ENCODE peak calls at places on chromosomes 13 and 19, in six cellular contexts. Y is spleen, T is breast epithelium, C is HepG2, O is esophagus squamous epithelium, N is GM12892. M is an unnamed sample.

GRCh38 chr19:45473366-45474190 is 5.8 kb downstream of the FOSB start:
- DNase-seq in C (no peak), T (no peak), N (no peak), Y (no peak), O (no peak), M (no peak)

GRCh38 chr19:1882089-1882785 is 3.1 kb downstream of the ABHD17A start:
- DNase-seq in O (no peak), T (no peak), C (no peak), N (no peak), Y (no peak), M (no peak)

GRCh38 chr13:106619688-106620555 is 52.0 kb upstream of the ARGLU1 start:
- DNase-seq in O (no peak), C (peak; percentile 40), T (no peak), Y (no peak), N (peak; percentile 4), M (no peak)

GRCh38 chr19:43812259-43812658 is 10.0 kb upstream of the LYPD5 start:
- DNase-seq in N (no peak), C (no peak), O (no peak), T (no peak), Y (no peak), M (no peak)

GRCh38 chr13:57748096-57748495 is 116.6 kb downstream of the PCDH17 start:
- DNase-seq in T (no peak), Y (no peak), N (no peak), C (no peak), O (no peak), M (no peak)

GRCh38 chr13:74708629-74709028 is 574.4 kb upstream of the KLF12 start:
- DNase-seq in T (no peak), Y (no peak), O (no peak), N (no peak), C (no peak), M (no peak)

GRCh38 chr13:36919833-36920611 is at the start of gene SMAD9:
- DNase-seq in N (peak; percentile 29), T (peak; percentile 61), Y (no peak), O (no peak), C (peak; percentile 50), M (no peak)

GRCh38 chr13:20182231-20182846 is 10.4 kb downstream of the GJB2 start:
- DNase-seq in T (no peak), Y (no peak), C (peak; percentile 63), O (no peak), N (peak; percentile 47), M (no peak)

GRCh38 chr13:31431722-31432137 is 232.0 kb downstream of the B3GLCT start:
- DNase-seq in Y (no peak), T (no peak), O (no peak), C (peak; percentile 10), N (peak; percentile 9), M (no peak)

GRCh38 chr13:19664481-19665230 is 31.2 kb downstream of the MPHOSPH8 start:
- DNase-seq in T (no peak), C (no peak), O (no peak), Y (no peak), N (no peak), M (no peak)

GRCh38 chr13:26132756-26133155 is 80.9 kb upstream of the SHISA2 start:
- DNase-seq in Y (no peak), C (no peak), N (no peak), O (no peak), T (no peak), M (no peak)

GRCh38 chr19:40896418-40896796 is 14.4 kb upstream of the CYP2A7 start:
- DNase-seq in O (no peak), N (no peak), Y (no peak), C (no peak), T (no peak), M (no peak)

GRCh38 chr19:6030214-6030507 is 52.2 kb upstream of the RANBP3 start:
- DNase-seq in C (no peak), O (no peak), Y (no peak), T (no peak), N (no peak), M (peak; percentile 5)

GRCh38 chr13:109345433-109345941 is 440.9 kb downstream of the IRS2 start:
- DNase-seq in C (no peak), N (no peak), Y (no peak), T (no peak), O (no peak), M (no peak)

GRCh38 chr19:40578442-40578908 is 1.8 kb downstream of the SHKBP1 start:
- DNase-seq in O (no peak), N (no peak), T (no peak), Y (no peak), C (no peak), M (no peak)

GRCh38 chr19:35783469-35784400 is 8.4 kb downstream of the ARHGAP33 start:
- DNase-seq in C (no peak), Y (no peak), N (no peak), O (no peak), T (no peak), M (no peak)

GRCh38 chr13:97892717-97893116 is 60.8 kb upstream of the IPO5 start:
- DNase-seq in O (no peak), T (no peak), N (no peak), Y (no peak), C (no peak), M (no peak)

GRCh38 chr13:80040219-80040976 is 300.5 kb downstream of the SPRY2 start:
- DNase-seq in Y (no peak), O (no peak), T (no peak), N (no peak), C (no peak), M (no peak)

GRCh38 chr13:100648354-100648753 is 26.2 kb downstream of the TMTC4 start:
- DNase-seq in O (no peak), T (no peak), N (no peak), Y (no peak), C (no peak), M (no peak)

GRCh38 chr19:13207237-13208130 is 57.3 kb downstream of the IER2 start:
- DNase-seq in Y (peak; percentile 89), N (peak; percentile 67), O (no peak), T (no peak), C (no peak), M (no peak)

GRCh38 chr13:99796175-99796819 is 175.3 kb downstream of the ZIC5 start:
- DNase-seq in Y (no peak), C (peak; percentile 29), O (no peak), N (no peak), T (no peak), M (no peak)

DNA sequence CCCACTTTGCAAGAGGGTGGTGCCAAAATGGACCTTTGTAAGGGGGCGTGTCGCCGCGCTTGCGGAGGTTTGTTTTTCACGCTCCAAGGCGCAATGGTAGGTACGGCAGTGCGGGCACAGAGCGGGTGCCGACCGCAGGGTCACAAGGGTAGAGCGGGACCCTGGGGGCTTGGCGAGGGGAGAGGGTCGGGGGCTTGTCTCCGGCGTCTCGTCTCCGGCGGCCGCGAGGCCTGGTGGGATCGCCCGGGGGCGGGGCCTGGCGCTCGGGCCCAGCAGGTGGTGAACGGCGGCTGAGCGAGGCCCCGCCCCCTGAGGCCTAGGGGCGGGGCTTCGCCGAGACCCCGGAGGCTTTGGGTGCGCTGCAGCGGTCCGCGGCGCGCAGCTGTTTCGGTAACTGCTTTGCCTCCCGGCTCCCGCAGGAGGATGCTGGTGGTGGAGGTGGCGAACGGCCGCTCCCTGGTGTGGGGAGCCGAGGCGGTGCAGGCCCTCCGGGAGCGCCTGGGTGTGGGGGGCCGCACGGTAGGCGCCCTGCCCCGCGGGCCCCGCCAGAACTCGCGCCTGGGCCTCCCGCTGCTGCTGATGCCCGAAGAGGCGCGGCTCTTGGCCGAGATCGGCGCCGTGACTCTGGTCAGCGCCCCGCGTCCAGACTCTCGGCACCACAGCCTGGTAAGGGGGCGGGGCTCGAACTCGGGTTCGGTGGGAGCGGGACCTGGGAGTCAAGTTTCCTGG is at the start of gene TSEN34:
- DNase-seq in N (peak; percentile 71), T (no peak), C (peak; percentile 71), O (no peak), Y (peak; percentile 98), M (no peak)
- TF ChIP-seq POLR2A in N (peak; percentile 64), T (no peak), C (peak; percentile 69), O (peak; percentile 84), Y (no peak), M (peak; percentile 37)

DNA sequence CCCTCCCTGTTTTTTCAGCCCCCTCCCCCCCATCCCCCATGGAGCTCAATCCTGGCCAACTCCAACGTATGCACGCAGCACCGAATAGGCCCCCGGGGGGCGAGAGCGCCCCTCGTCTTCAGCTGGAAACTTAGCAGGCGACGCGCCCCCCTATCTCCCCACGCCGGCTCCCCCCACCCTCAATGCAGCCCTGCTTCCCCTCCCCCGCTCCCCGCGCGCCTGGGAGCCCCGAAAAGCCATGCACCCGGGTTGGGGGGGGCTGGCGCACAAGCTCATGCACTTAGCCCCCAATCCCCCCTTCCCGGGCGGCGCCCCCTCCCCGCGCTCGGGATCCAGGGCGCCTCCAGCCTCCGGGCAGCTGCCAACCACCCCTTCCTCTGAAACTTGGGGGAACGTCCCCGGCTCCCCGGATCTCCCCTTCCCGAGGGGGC is 508 bp downstream of the ZBTB7A start:
- DNase-seq in C (no peak), O (no peak), Y (peak; percentile 94), N (no peak), T (no peak), M (no peak)
- TF ChIP-seq POLR2A in C (no peak), O (no peak), Y (no peak), N (no peak), T (no peak), M (no peak)

DNA sequence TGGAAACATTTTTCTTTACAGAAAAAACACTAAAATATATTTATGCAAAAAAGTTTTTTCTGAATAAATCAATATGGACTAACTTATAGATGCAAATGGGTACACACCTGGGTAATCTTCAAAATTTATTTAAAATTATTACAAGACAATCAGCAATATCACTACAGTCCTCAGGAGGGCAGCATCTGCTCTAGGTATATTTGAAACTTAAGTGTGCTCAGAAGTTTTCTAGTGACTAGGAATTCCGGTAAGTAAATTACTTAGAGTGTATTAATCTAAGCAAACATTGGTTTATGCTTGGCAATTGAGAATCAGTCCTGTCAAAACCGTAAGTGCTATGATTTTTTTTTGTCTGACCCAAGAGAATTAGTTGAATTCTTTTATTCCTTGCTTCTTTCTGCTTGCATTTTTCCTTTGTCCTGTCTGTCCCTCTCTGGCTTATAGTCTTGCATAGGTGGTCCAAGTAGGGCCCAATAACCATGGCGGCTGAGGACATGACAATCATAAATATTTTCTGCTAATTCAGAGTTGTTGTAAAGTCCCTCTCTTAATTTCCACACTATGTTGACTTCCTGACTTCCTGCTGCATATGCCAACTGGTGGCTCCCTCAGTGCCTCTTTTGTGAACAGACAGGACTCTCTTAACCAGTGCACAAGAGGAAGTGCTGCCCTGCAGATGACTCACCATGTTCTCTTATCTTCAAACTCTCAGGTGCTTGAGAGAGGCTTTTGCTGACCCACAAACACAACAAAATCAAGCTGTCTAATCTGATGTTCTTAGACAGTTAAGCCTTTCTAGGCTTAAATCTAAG is 82.2 kb downstream of the SLAIN1 start:
- DNase-seq in O (no peak), N (no peak), T (no peak), C (peak; percentile 26), Y (no peak), M (no peak)
- TF ChIP-seq POLR2A in O (no peak), N (no peak), T (no peak), C (no peak), Y (no peak), M (no peak)

GRCh38 chr19:4653793-4654436 is 14.6 kb downstream of the TNFAIP8L1 start:
- DNase-seq in C (no peak), N (no peak), T (no peak), Y (no peak), O (no peak), M (no peak)

GRCh38 chr19:4650159-4650558 is 10.8 kb downstream of the TNFAIP8L1 start:
- DNase-seq in Y (no peak), N (no peak), T (no peak), O (no peak), C (no peak), M (no peak)

GRCh38 chr19:4649392-4650094 is 10.2 kb downstream of the TNFAIP8L1 start:
- DNase-seq in C (no peak), N (no peak), O (no peak), Y (no peak), T (no peak), M (no peak)

GRCh38 chr19:4654437-4655361 is 15.4 kb downstream of the TNFAIP8L1 start:
- DNase-seq in Y (no peak), N (no peak), O (no peak), C (peak; percentile 32), T (no peak), M (no peak)

GRCh38 chr19:4652075-4652474 is 12.8 kb downstream of the TNFAIP8L1 start:
- DNase-seq in T (no peak), C (no peak), Y (no peak), N (no peak), O (no peak), M (no peak)
- TF ChIP-seq POLR2A in T (no peak), C (no peak), Y (no peak), N (no peak), O (no peak), M (no peak)

M was measured in suprapubic skin.